ENCODE peak calls at places on chromosomes 1 and 21, in eight cellular contexts. One of them, this sample, is unnamed.

GRCh38 chr21:43693981-43694380 is 24.9 kb upstream of the PDXK start:
- DNase-seq in fibroblast of lung: no peak
- DNase-seq in ascending aorta: no peak
- DNase-seq in body of pancreas: no peak
- DNase-seq in cardiac muscle cell: no peak
- DNase-seq in neural progenitor cell: no peak
- DNase-seq in stomach: no peak
- DNase-seq in left ventricle myocardium inferior: no peak
- DNase-seq in this sample: no peak

GRCh38 chr1:56000424-56000823 is 578.9 kb downstream of the PLPP3 start:
- DNase-seq in fibroblast of lung: no peak
- DNase-seq in ascending aorta: no peak
- DNase-seq in body of pancreas: no peak
- DNase-seq in cardiac muscle cell: no peak
- DNase-seq in neural progenitor cell: no peak
- DNase-seq in stomach: no peak
- DNase-seq in left ventricle myocardium inferior: no peak
- DNase-seq in this sample: no peak

GRCh38 chr1:36321119-36321951 is 2.1 kb downstream of the EVA1B start:
- DNase-seq in fibroblast of lung: peak; percentile 97
- DNase-seq in ascending aorta: peak; percentile 90
- DNase-seq in body of pancreas: peak; percentile 55
- DNase-seq in cardiac muscle cell: peak; percentile 97
- DNase-seq in neural progenitor cell: peak; percentile 89
- DNase-seq in stomach: peak; percentile 60
- DNase-seq in left ventricle myocardium inferior: peak; percentile 86
- DNase-seq in this sample: no peak

GRCh38 chr1:180765156-180765555 is 133.3 kb downstream of the XPR1 start:
- DNase-seq in fibroblast of lung: peak; percentile 33
- DNase-seq in ascending aorta: no peak
- DNase-seq in body of pancreas: no peak
- DNase-seq in cardiac muscle cell: peak; percentile 25
- DNase-seq in neural progenitor cell: no peak
- DNase-seq in stomach: no peak
- DNase-seq in left ventricle myocardium inferior: no peak
- DNase-seq in this sample: no peak

GRCh38 chr1:37721565-37721964 is 29.2 kb downstream of the CDCA8 start:
- DNase-seq in fibroblast of lung: no peak
- DNase-seq in ascending aorta: no peak
- DNase-seq in body of pancreas: no peak
- DNase-seq in cardiac muscle cell: no peak
- DNase-seq in neural progenitor cell: peak; percentile 30
- DNase-seq in stomach: no peak
- DNase-seq in left ventricle myocardium inferior: no peak
- DNase-seq in this sample: no peak

GRCh38 chr1:208233546-208233945 is 10.6 kb downstream of the PLXNA2 start:
- DNase-seq in fibroblast of lung: peak; percentile 53
- DNase-seq in ascending aorta: peak; percentile 67
- DNase-seq in body of pancreas: peak; percentile 87
- DNase-seq in cardiac muscle cell: no peak
- DNase-seq in neural progenitor cell: peak; percentile 88
- DNase-seq in stomach: peak; percentile 78
- DNase-seq in left ventricle myocardium inferior: no peak
- DNase-seq in this sample: no peak

GRCh38 chr1:21022279-21023040 is 154.2 kb downstream of the EIF4G3 start:
- DNase-seq in fibroblast of lung: peak; percentile 99
- DNase-seq in ascending aorta: peak; percentile 84
- DNase-seq in body of pancreas: peak; percentile 93
- DNase-seq in cardiac muscle cell: peak; percentile 97
- DNase-seq in neural progenitor cell: no peak
- DNase-seq in stomach: peak; percentile 56
- DNase-seq in left ventricle myocardium inferior: no peak
- DNase-seq in this sample: peak; percentile 57

GRCh38 chr21:21159253-21159899 is 161.2 kb downstream of the NCAM2 start:
- DNase-seq in fibroblast of lung: peak; percentile 12
- DNase-seq in ascending aorta: no peak
- DNase-seq in body of pancreas: no peak
- DNase-seq in cardiac muscle cell: no peak
- DNase-seq in neural progenitor cell: no peak
- DNase-seq in stomach: no peak
- DNase-seq in left ventricle myocardium inferior: no peak
- DNase-seq in this sample: no peak

GRCh38 chr21:43654806-43655489 is 4.3 kb downstream of the HSF2BP start:
- DNase-seq in fibroblast of lung: no peak
- DNase-seq in ascending aorta: no peak
- DNase-seq in body of pancreas: no peak
- DNase-seq in cardiac muscle cell: no peak
- DNase-seq in neural progenitor cell: no peak
- DNase-seq in stomach: no peak
- DNase-seq in left ventricle myocardium inferior: no peak
- DNase-seq in this sample: no peak

GRCh38 chr1:229254910-229255541 is 15.9 kb upstream of the RAB4A start:
- DNase-seq in fibroblast of lung: peak; percentile 41
- DNase-seq in ascending aorta: no peak
- DNase-seq in body of pancreas: peak; percentile 30
- DNase-seq in cardiac muscle cell: peak; percentile 59
- DNase-seq in neural progenitor cell: peak; percentile 46
- DNase-seq in stomach: no peak
- DNase-seq in left ventricle myocardium inferior: no peak
- DNase-seq in this sample: peak; percentile 55

GRCh38 chr1:157045251-157046218 is at the start of gene ARHGEF11:
- DNase-seq in fibroblast of lung: peak; percentile 88
- DNase-seq in ascending aorta: peak; percentile 95
- DNase-seq in body of pancreas: peak; percentile 93
- DNase-seq in cardiac muscle cell: peak; percentile 95
- DNase-seq in neural progenitor cell: peak; percentile 97
- DNase-seq in stomach: peak; percentile 93
- DNase-seq in left ventricle myocardium inferior: peak; percentile 92
- DNase-seq in this sample: no peak

GRCh38 chr1:47906466-47907191 is 90.6 kb downstream of the TRABD2B start:
- DNase-seq in fibroblast of lung: no peak
- DNase-seq in ascending aorta: no peak
- DNase-seq in body of pancreas: no peak
- DNase-seq in cardiac muscle cell: peak; percentile 35
- DNase-seq in neural progenitor cell: no peak
- DNase-seq in stomach: no peak
- DNase-seq in left ventricle myocardium inferior: no peak
- DNase-seq in this sample: no peak

GRCh38 chr1:153518562-153518961 is 17.2 kb downstream of the S100A6 start:
- DNase-seq in fibroblast of lung: no peak
- DNase-seq in ascending aorta: peak; percentile 25
- DNase-seq in body of pancreas: no peak
- DNase-seq in cardiac muscle cell: no peak
- DNase-seq in neural progenitor cell: no peak
- DNase-seq in stomach: no peak
- DNase-seq in left ventricle myocardium inferior: no peak
- DNase-seq in this sample: no peak

GRCh38 chr1:200831091-200831490 is 41.7 kb upstream of the GPR25 start:
- DNase-seq in fibroblast of lung: no peak
- DNase-seq in ascending aorta: no peak
- DNase-seq in body of pancreas: no peak
- DNase-seq in cardiac muscle cell: no peak
- DNase-seq in neural progenitor cell: no peak
- DNase-seq in stomach: no peak
- DNase-seq in left ventricle myocardium inferior: no peak
- DNase-seq in this sample: no peak

GRCh38 chr1:190144650-190145049 is 333.0 kb downstream of the BRINP3 start:
- DNase-seq in fibroblast of lung: no peak
- DNase-seq in ascending aorta: no peak
- DNase-seq in body of pancreas: no peak
- DNase-seq in cardiac muscle cell: no peak
- DNase-seq in neural progenitor cell: no peak
- DNase-seq in stomach: no peak
- DNase-seq in left ventricle myocardium inferior: no peak
- DNase-seq in this sample: no peak

GRCh38 chr1:232635778-232636356 is 5.9 kb upstream of the SIPA1L2 start:
- DNase-seq in fibroblast of lung: peak; percentile 82
- DNase-seq in ascending aorta: no peak
- DNase-seq in body of pancreas: no peak
- DNase-seq in cardiac muscle cell: peak; percentile 74
- DNase-seq in neural progenitor cell: peak; percentile 66
- DNase-seq in stomach: no peak
- DNase-seq in left ventricle myocardium inferior: no peak
- DNase-seq in this sample: peak; percentile 42

DNA sequence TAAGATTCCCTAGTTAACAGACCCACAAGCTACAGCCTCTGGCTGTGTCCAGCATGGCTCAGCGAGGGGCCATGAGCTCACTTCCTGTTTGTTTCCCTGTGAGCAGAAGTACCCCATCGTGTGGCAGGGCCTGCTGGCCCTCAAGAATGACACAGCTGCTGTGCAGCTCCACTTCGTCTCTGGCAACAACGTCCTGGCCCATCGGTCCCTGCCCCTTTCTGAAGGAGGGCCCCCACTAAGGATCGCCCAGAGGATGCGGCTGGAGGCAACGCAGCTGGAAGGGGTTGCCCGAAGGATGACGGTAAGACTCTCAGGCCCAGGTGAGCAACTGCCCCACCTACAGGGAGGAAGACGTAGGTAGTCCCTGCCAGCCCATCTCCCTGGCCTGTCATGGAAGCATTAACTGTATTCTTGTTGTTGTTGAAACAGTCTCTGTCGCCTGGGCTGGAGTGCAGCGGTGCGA is 38.2 kb downstream of the ZBTB17 start:
- DNase-seq in fibroblast of lung: no peak
- DNase-seq in ascending aorta: no peak
- DNase-seq in body of pancreas: no peak
- DNase-seq in cardiac muscle cell: no peak
- DNase-seq in neural progenitor cell: no peak
- DNase-seq in stomach: peak; percentile 21
- DNase-seq in left ventricle myocardium inferior: no peak
- DNase-seq in this sample: no peak
- H3K4me3 ChIP-seq in fibroblast of lung: no peak overlapping the region
- H3K4me3 ChIP-seq in ascending aorta: no peak overlapping the region
- H3K4me3 ChIP-seq in body of pancreas: no peak overlapping the region
- H3K4me3 ChIP-seq in cardiac muscle cell: no peak overlapping the region
- H3K4me3 ChIP-seq in neural progenitor cell: no peak overlapping the region
- H3K4me3 ChIP-seq in stomach: no peak overlapping the region
- H3K4me3 ChIP-seq in left ventricle myocardium inferior: no peak overlapping the region
- H3K4me3 ChIP-seq in this sample: no peak overlapping the region

DNA sequence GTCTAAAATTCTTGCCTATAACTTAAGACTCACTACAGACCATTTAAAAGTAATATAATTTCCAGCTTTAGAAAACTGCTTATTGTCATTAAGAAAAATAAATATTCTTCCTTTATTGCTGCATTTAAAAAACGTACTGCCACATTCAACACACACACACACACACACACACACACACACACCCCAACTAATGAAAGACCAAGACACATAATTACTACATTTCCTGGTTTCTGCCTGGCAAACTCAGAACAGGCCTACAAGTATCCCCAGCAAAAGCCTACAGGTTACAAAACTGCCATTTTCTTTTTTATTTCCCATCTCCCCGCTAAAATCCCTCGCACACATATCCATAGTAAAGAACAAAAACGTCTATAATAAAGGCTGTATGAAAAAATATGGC is 1.5 kb downstream of the DENND2C start:
- DNase-seq in fibroblast of lung: no peak
- DNase-seq in ascending aorta: no peak
- DNase-seq in body of pancreas: no peak
- DNase-seq in cardiac muscle cell: no peak
- DNase-seq in neural progenitor cell: no peak
- DNase-seq in stomach: no peak
- DNase-seq in left ventricle myocardium inferior: no peak
- DNase-seq in this sample: no peak
- H3K27ac ChIP-seq in fibroblast of lung: no peak overlapping the region
- H3K27ac ChIP-seq in ascending aorta: no peak overlapping the region
- H3K27ac ChIP-seq in body of pancreas: peak overlapping the region; percentile 78
- H3K27ac ChIP-seq in cardiac muscle cell: no peak overlapping the region
- H3K27ac ChIP-seq in neural progenitor cell: no peak overlapping the region
- H3K27ac ChIP-seq in stomach: no peak overlapping the region
- H3K27ac ChIP-seq in left ventricle myocardium inferior: no peak overlapping the region
- H3K27ac ChIP-seq in this sample: no peak overlapping the region

DNA sequence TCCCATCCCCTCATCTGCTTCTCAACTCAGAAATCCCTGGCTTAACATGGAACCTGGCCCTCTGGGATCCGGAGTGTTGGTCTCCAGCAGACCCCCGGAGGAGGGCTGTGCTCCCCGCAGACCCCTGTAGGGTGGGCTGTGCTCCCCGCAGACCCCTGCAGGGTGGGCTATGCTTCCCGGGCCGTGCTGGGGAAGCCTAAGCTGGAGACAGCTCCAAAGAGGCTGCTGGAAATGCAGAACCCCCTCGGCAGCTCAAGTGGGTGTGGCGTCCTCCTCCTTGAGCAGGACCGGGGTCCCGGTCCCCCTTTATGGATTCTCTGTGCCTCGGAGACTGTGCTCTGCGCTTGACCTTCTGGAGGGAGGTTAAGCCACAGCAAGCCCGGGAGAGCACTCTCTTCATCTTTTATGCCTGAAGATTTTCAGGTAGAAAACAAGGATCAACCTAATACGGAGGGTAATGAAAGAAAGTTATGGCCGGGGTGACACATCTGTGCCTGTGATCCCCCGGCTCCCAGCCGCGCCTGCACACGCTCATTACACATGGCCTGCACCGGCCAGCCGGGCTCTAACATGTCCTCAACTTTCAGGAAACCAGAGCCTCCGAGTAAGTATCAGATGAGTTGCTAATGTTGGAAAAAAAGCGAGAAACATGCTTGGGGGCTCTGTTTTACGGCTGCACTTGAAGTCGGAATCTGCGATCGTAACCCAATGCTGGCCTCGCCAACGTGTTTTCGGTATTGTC is 87.7 kb upstream of the ACTRT2 start:
- DNase-seq in fibroblast of lung: no peak
- DNase-seq in ascending aorta: no peak
- DNase-seq in body of pancreas: no peak
- DNase-seq in cardiac muscle cell: no peak
- DNase-seq in neural progenitor cell: no peak
- DNase-seq in stomach: no peak
- DNase-seq in left ventricle myocardium inferior: no peak
- DNase-seq in this sample: no peak
- H3K27me3 ChIP-seq in fibroblast of lung: no peaks in the 10 kb centered on the region
- H3K27me3 ChIP-seq in ascending aorta: no peaks in the 10 kb centered on the region
- H3K27me3 ChIP-seq in body of pancreas: no peaks in the 10 kb centered on the region
- H3K27me3 ChIP-seq in cardiac muscle cell: no peaks in the 10 kb centered on the region
- H3K27me3 ChIP-seq in neural progenitor cell: no peaks in the 10 kb centered on the region
- H3K27me3 ChIP-seq in stomach: peaks cover 72% of the 10 kb centered on the region
- H3K27me3 ChIP-seq in left ventricle myocardium inferior: peaks cover 64% of the 10 kb centered on the region
- H3K27me3 ChIP-seq in this sample: no peaks in the 10 kb centered on the region

GRCh38 chr1:39410915-39411436 is 80.5 kb upstream of the BMP8A start:
- DNase-seq in fibroblast of lung: peak; percentile 94
- DNase-seq in ascending aorta: peak; percentile 92
- DNase-seq in body of pancreas: peak; percentile 87
- DNase-seq in cardiac muscle cell: peak; percentile 95
- DNase-seq in neural progenitor cell: peak; percentile 72
- DNase-seq in stomach: peak; percentile 81
- DNase-seq in left ventricle myocardium inferior: peak; percentile 84
- DNase-seq in this sample: peak; percentile 77

GRCh38 chr1:39409055-39409816 is 82.2 kb upstream of the BMP8A start:
- DNase-seq in fibroblast of lung: peak; percentile 72
- DNase-seq in ascending aorta: peak; percentile 79
- DNase-seq in body of pancreas: peak; percentile 50
- DNase-seq in cardiac muscle cell: peak; percentile 75
- DNase-seq in neural progenitor cell: peak; percentile 67
- DNase-seq in stomach: peak; percentile 43
- DNase-seq in left ventricle myocardium inferior: peak; percentile 57
- DNase-seq in this sample: no peak

GRCh38 chr1:39412079-39412478 is 79.4 kb upstream of the BMP8A start:
- DNase-seq in fibroblast of lung: no peak
- DNase-seq in ascending aorta: no peak
- DNase-seq in body of pancreas: no peak
- DNase-seq in cardiac muscle cell: no peak
- DNase-seq in neural progenitor cell: no peak
- DNase-seq in stomach: no peak
- DNase-seq in left ventricle myocardium inferior: no peak
- DNase-seq in this sample: no peak

GRCh38 chr1:39412892-39413291 is 78.5 kb upstream of the BMP8A start:
- DNase-seq in fibroblast of lung: no peak
- DNase-seq in ascending aorta: no peak
- DNase-seq in body of pancreas: no peak
- DNase-seq in cardiac muscle cell: no peak
- DNase-seq in neural progenitor cell: no peak
- DNase-seq in stomach: no peak
- DNase-seq in left ventricle myocardium inferior: no peak
- DNase-seq in this sample: no peak

GRCh38 chr1:39411526-39411925 is 79.9 kb upstream of the BMP8A start:
- DNase-seq in fibroblast of lung: peak; percentile 52
- DNase-seq in ascending aorta: no peak
- DNase-seq in body of pancreas: no peak
- DNase-seq in cardiac muscle cell: peak; percentile 23
- DNase-seq in neural progenitor cell: no peak
- DNase-seq in stomach: no peak
- DNase-seq in left ventricle myocardium inferior: no peak
- DNase-seq in this sample: no peak
- H3K4me3 ChIP-seq in fibroblast of lung: peak overlapping the region; percentile 58
- H3K4me3 ChIP-seq in ascending aorta: peak overlapping the region; percentile 84
- H3K4me3 ChIP-seq in body of pancreas: no peak overlapping the region
- H3K4me3 ChIP-seq in cardiac muscle cell: no peak overlapping the region
- H3K4me3 ChIP-seq in neural progenitor cell: peak overlapping the region; percentile 90
- H3K4me3 ChIP-seq in stomach: no peak overlapping the region
- H3K4me3 ChIP-seq in left ventricle myocardium inferior: peak overlapping the region; percentile 93
- H3K4me3 ChIP-seq in this sample: no peak overlapping the region